ENCODE peak calls at places on chromosomes 4 and X, in five cellular contexts. Z is KBM-7; K is dorsolateral prefrontal cortex; U is amygdala; M is stimulated activated CD4-positive, alpha-beta T cell treated with anti-CD3 and anti-CD28 coated beads, Interleukin-4, amount 100 ng/mL, for 24 hours. P is an unnamed sample.

GRCh38 chrX:69128573-69128972 is 36.7 kb downstream of the PJA1 start:
- DNase-seq in Z (no peak), K (peak; percentile 15), U (peak; percentile 3), M (no peak), P (no peak)

GRCh38 chrX:29947225-29947624 is 268.1 kb upstream of the MAGEB2 start:
- DNase-seq in Z (no peak), K (no peak), U (no peak), M (no peak), P (no peak)

GRCh38 chr4:602559-602942 is 22.8 kb upstream of the PDE6B start:
- DNase-seq in Z (peak; percentile 25), K (peak; percentile 58), U (peak; percentile 55), M (peak; percentile 65), P (peak; percentile 35)

GRCh38 chr4:38323141-38323634 is 340.8 kb upstream of the KLF3 start:
- DNase-seq in Z (no peak), K (no peak), U (no peak), M (no peak), P (no peak)

GRCh38 chr4:157217708-157218107 is 2.8 kb upstream of the GRIA2 start:
- DNase-seq in Z (peak; percentile 49), K (no peak), U (no peak), M (no peak), P (peak; percentile 18)

GRCh38 chr4:24065974-24066373 is 176.1 kb upstream of the PPARGC1A start:
- DNase-seq in Z (no peak), K (no peak), U (no peak), M (no peak), P (no peak)

GRCh38 chr4:8775121-8775520 is 96.5 kb downstream of the HMX1 start:
- DNase-seq in Z (no peak), K (no peak), U (no peak), M (no peak), P (no peak)

GRCh38 chrX:9110808-9111207 is 76.9 kb upstream of the FAM9B start:
- DNase-seq in Z (no peak), K (no peak), U (no peak), M (no peak), P (no peak)

GRCh38 chr4:43456383-43456782 is 563.9 kb downstream of the GRXCR1 start:
- DNase-seq in Z (no peak), K (no peak), U (no peak), M (no peak), P (no peak)

GRCh38 chr4:33722254-33722653 is 2522.1 kb downstream of the ARAP2 start:
- DNase-seq in Z (no peak), K (no peak), U (no peak), M (no peak), P (no peak)

GRCh38 chr4:82429728-82430192 is 502 bp downstream of the HNRNPDL start:
- DNase-seq in Z (no peak), K (peak; percentile 49), U (peak; percentile 80), M (no peak), P (no peak)

GRCh38 chr4:87557348-87557747 is 28.2 kb upstream of the SPARCL1 start:
- DNase-seq in Z (no peak), K (no peak), U (no peak), M (no peak), P (no peak)

GRCh38 chrX:23578079-23578478 is 89.2 kb upstream of the PRDX4 start:
- DNase-seq in Z (no peak), K (no peak), U (no peak), M (no peak), P (no peak)

GRCh38 chrX:150587585-150588503 is 19.4 kb downstream of the MTM1 start:
- DNase-seq in Z (peak; percentile 46), K (peak; percentile 29), U (no peak), M (peak; percentile 54), P (no peak)

GRCh38 chrX:9378980-9379696 is 85.7 kb upstream of the TBL1X start:
- DNase-seq in Z (peak; percentile 28), K (no peak), U (no peak), M (no peak), P (peak; percentile 19)

GRCh38 chr4:144202091-144202490 is 61.6 kb upstream of the GYPA start:
- DNase-seq in Z (no peak), K (no peak), U (no peak), M (no peak), P (no peak)

GRCh38 chrX:7985568-7985967 is 58.4 kb upstream of the PNPLA4 start:
- DNase-seq in Z (no peak), K (no peak), U (no peak), M (no peak), P (no peak)

GRCh38 chr4:72383439-72383838 is 185.6 kb downstream of the ADAMTS3 start:
- DNase-seq in Z (no peak), K (no peak), U (no peak), M (no peak), P (no peak)

GRCh38 chrX:20309796-20310195 is 43.1 kb upstream of the RPS6KA3 start:
- DNase-seq in Z (no peak), K (no peak), U (no peak), M (no peak), P (no peak)

GRCh38 chr4:1226598-1226997 is 22.3 kb downstream of the CTBP1 start:
- DNase-seq in Z (no peak), K (no peak), U (no peak), M (no peak), P (no peak)

GRCh38 chr4:87502580-87503238 is 26.5 kb downstream of the SPARCL1 start:
- DNase-seq in Z (no peak), K (no peak), U (peak; percentile 27), M (no peak), P (peak; percentile 81)

GRCh38 chrX:134004038-134004437 is 18.6 kb upstream of the GPC3 start:
- DNase-seq in Z (no peak), K (no peak), U (no peak), M (no peak), P (no peak)

GRCh38 chr4:89123418-89123817 is 12.1 kb downstream of the TIGD2 start:
- DNase-seq in Z (no peak), K (no peak), U (no peak), M (no peak), P (peak; percentile 85)

GRCh38 chr4:105088110-105088879 is 58.4 kb upstream of the TET2 start:
- DNase-seq in Z (peak; percentile 38), K (no peak), U (peak; percentile 10), M (no peak), P (peak; percentile 30)

GRCh38 chrX:43750248-43750676 is 94.2 kb downstream of the MAOA start:
- DNase-seq in Z (peak; percentile 79), K (peak; percentile 29), U (peak; percentile 3), M (peak; percentile 38), P (peak; percentile 54)

GRCh38 chrX:153924149-153924861 is 1.8 kb downstream of the ARHGAP4 start:
- DNase-seq in Z (peak; percentile 78), K (no peak), U (peak; percentile 24), M (peak; percentile 38), P (no peak)

GRCh38 chr4:42881262-42881661 is 11.3 kb upstream of the GRXCR1 start:
- DNase-seq in Z (no peak), K (no peak), U (no peak), M (no peak), P (no peak)

GRCh38 chrX:9882669-9883446 is 84.3 kb upstream of the CLDN34 start:
- DNase-seq in Z (peak; percentile 76), K (no peak), U (no peak), M (no peak), P (no peak)

GRCh38 chrX:106039920-106040319 is 1.4 kb upstream of the SERPINA7 start:
- DNase-seq in Z (no peak), K (no peak), U (no peak), M (no peak), P (no peak)

P was measured in LoVo.